ENCODE peak calls at places on chromosomes 3 and 15, in nine cellular contexts. One of them, this sample, is unnamed.

GRCh38 chr3:176839447-176839846 is 357.8 kb downstream of the TBL1XR1 start:
- DNase-seq in suprapubic skin: no peak
- DNase-seq in fibroblast of pulmonary artery: no peak
- DNase-seq in AG09309: no peak
- DNase-seq in A673: peak
- DNase-seq in GM12864: no peak
- DNase-seq in CD4-positive, alpha-beta T cell: no peak
- DNase-seq in astrocyte of the spinal cord: no peak
- DNase-seq in transverse colon: no peak
- DNase-seq in this sample: no peak

GRCh38 chr3:38117163-38117716 is 19.7 kb downstream of the ACAA1 start:
- DNase-seq in suprapubic skin: no peak
- DNase-seq in fibroblast of pulmonary artery: no peak
- DNase-seq in AG09309: no peak
- DNase-seq in A673: no peak
- DNase-seq in GM12864: no peak
- DNase-seq in CD4-positive, alpha-beta T cell: no peak
- DNase-seq in astrocyte of the spinal cord: no peak
- DNase-seq in transverse colon: peak
- DNase-seq in this sample: no peak

GRCh38 chr3:140530603-140531002 is 147.3 kb upstream of the TRIM42 start:
- DNase-seq in suprapubic skin: no peak
- DNase-seq in fibroblast of pulmonary artery: no peak
- DNase-seq in AG09309: no peak
- DNase-seq in A673: no peak
- DNase-seq in GM12864: no peak
- DNase-seq in CD4-positive, alpha-beta T cell: no peak
- DNase-seq in astrocyte of the spinal cord: no peak
- DNase-seq in transverse colon: no peak
- DNase-seq in this sample: no peak

GRCh38 chr15:101014276-101014675 is 95.1 kb downstream of the LRRK1 start:
- DNase-seq in suprapubic skin: peak
- DNase-seq in fibroblast of pulmonary artery: no peak
- DNase-seq in AG09309: no peak
- DNase-seq in A673: no peak
- DNase-seq in GM12864: no peak
- DNase-seq in CD4-positive, alpha-beta T cell: no peak
- DNase-seq in astrocyte of the spinal cord: no peak
- DNase-seq in transverse colon: peak
- DNase-seq in this sample: no peak

GRCh38 chr15:63870403-63871209 is 36.9 kb upstream of the HERC1 start:
- DNase-seq in suprapubic skin: no peak
- DNase-seq in fibroblast of pulmonary artery: peak
- DNase-seq in AG09309: peak
- DNase-seq in A673: peak
- DNase-seq in GM12864: no peak
- DNase-seq in CD4-positive, alpha-beta T cell: no peak
- DNase-seq in astrocyte of the spinal cord: peak
- DNase-seq in transverse colon: no peak
- DNase-seq in this sample: no peak

GRCh38 chr3:42613462-42613861 is 13.0 kb downstream of the NKTR start:
- DNase-seq in suprapubic skin: no peak
- DNase-seq in fibroblast of pulmonary artery: no peak
- DNase-seq in AG09309: no peak
- DNase-seq in A673: no peak
- DNase-seq in GM12864: no peak
- DNase-seq in CD4-positive, alpha-beta T cell: no peak
- DNase-seq in astrocyte of the spinal cord: no peak
- DNase-seq in transverse colon: no peak
- DNase-seq in this sample: no peak

GRCh38 chr3:183385698-183386590 is 42.5 kb downstream of the MCF2L2 start:
- DNase-seq in suprapubic skin: no peak
- DNase-seq in fibroblast of pulmonary artery: peak
- DNase-seq in AG09309: peak
- DNase-seq in A673: peak
- DNase-seq in GM12864: peak
- DNase-seq in CD4-positive, alpha-beta T cell: peak
- DNase-seq in astrocyte of the spinal cord: peak
- DNase-seq in transverse colon: peak
- DNase-seq in this sample: no peak

GRCh38 chr3:139482206-139482605 is 5.9 kb upstream of the RBP2 start:
- DNase-seq in suprapubic skin: no peak
- DNase-seq in fibroblast of pulmonary artery: no peak
- DNase-seq in AG09309: no peak
- DNase-seq in A673: no peak
- DNase-seq in GM12864: no peak
- DNase-seq in CD4-positive, alpha-beta T cell: no peak
- DNase-seq in astrocyte of the spinal cord: no peak
- DNase-seq in transverse colon: no peak
- DNase-seq in this sample: no peak

GRCh38 chr3:44886561-44886960 is 12.2 kb downstream of the TGM4 start:
- DNase-seq in suprapubic skin: no peak
- DNase-seq in fibroblast of pulmonary artery: no peak
- DNase-seq in AG09309: no peak
- DNase-seq in A673: no peak
- DNase-seq in GM12864: no peak
- DNase-seq in CD4-positive, alpha-beta T cell: no peak
- DNase-seq in astrocyte of the spinal cord: peak
- DNase-seq in transverse colon: no peak
- DNase-seq in this sample: no peak

GRCh38 chr3:100978036-100978659 is 15.1 kb downstream of the ABI3BP start:
- DNase-seq in suprapubic skin: no peak
- DNase-seq in fibroblast of pulmonary artery: no peak
- DNase-seq in AG09309: no peak
- DNase-seq in A673: no peak
- DNase-seq in GM12864: no peak
- DNase-seq in CD4-positive, alpha-beta T cell: no peak
- DNase-seq in astrocyte of the spinal cord: no peak
- DNase-seq in transverse colon: no peak
- DNase-seq in this sample: no peak

GRCh38 chr3:88301273-88302002 is 151.7 kb downstream of the C3orf38 start:
- DNase-seq in suprapubic skin: no peak
- DNase-seq in fibroblast of pulmonary artery: no peak
- DNase-seq in AG09309: no peak
- DNase-seq in A673: no peak
- DNase-seq in GM12864: no peak
- DNase-seq in CD4-positive, alpha-beta T cell: no peak
- DNase-seq in astrocyte of the spinal cord: peak
- DNase-seq in transverse colon: peak
- DNase-seq in this sample: no peak

GRCh38 chr15:38961886-38962285 is 397.3 kb upstream of the RASGRP1 start:
- DNase-seq in suprapubic skin: no peak
- DNase-seq in fibroblast of pulmonary artery: peak
- DNase-seq in AG09309: peak
- DNase-seq in A673: no peak
- DNase-seq in GM12864: no peak
- DNase-seq in CD4-positive, alpha-beta T cell: no peak
- DNase-seq in astrocyte of the spinal cord: no peak
- DNase-seq in transverse colon: no peak
- DNase-seq in this sample: no peak

GRCh38 chr3:105367406-105368213 is 901 bp downstream of the ALCAM start:
- DNase-seq in suprapubic skin: peak
- DNase-seq in fibroblast of pulmonary artery: peak
- DNase-seq in AG09309: no peak
- DNase-seq in A673: peak
- DNase-seq in GM12864: peak
- DNase-seq in CD4-positive, alpha-beta T cell: peak
- DNase-seq in astrocyte of the spinal cord: peak
- DNase-seq in transverse colon: peak
- DNase-seq in this sample: peak

GRCh38 chr3:173214576-173214975 is 73.5 kb upstream of the SPATA16 start:
- DNase-seq in suprapubic skin: no peak
- DNase-seq in fibroblast of pulmonary artery: no peak
- DNase-seq in AG09309: no peak
- DNase-seq in A673: peak
- DNase-seq in GM12864: no peak
- DNase-seq in CD4-positive, alpha-beta T cell: no peak
- DNase-seq in astrocyte of the spinal cord: no peak
- DNase-seq in transverse colon: no peak
- DNase-seq in this sample: no peak

DNA sequence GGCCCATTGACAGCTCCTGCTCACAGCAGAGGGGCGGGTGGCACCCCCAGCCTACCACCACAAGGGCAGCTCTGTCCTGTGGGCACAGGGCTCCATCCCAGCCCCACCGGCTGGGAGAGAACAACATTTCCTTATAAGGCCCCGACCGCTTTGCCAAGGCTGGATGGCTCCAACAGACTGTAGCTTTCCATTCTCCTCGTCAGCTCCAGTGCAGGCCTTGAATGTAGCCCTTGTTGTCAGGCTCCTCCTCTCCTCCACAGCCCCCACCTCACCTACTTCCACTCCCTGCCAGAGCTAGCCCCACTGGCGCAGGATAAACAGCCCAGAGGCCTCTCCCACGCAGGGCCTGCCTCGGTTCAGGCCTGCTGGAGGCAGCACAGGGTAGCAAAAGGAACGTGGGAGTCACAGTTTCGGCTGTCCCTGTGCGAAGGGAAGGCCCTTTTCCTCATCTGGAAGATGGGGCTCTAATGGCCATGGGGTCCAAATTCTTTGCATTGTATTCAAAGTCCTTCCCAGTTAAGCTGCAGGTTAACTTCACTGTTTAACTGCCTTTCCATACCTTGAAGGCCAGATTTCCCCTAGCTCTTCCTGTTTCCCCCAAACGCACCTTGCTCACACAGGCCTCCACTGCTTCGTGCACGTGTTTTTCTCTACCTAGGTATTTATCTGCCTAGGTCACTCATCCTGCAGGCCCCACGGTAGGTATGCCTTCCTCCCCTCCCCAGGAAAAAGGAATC is 101.6 kb upstream of the LPP start:
- DNase-seq in suprapubic skin: peak
- DNase-seq in fibroblast of pulmonary artery: peak
- DNase-seq in AG09309: no peak
- DNase-seq in A673: peak
- DNase-seq in GM12864: no peak
- DNase-seq in CD4-positive, alpha-beta T cell: no peak
- DNase-seq in astrocyte of the spinal cord: peak
- DNase-seq in transverse colon: peak
- DNase-seq in this sample: no peak
- TF ChIP-seq CTCF in suprapubic skin: peak
- TF ChIP-seq CTCF in fibroblast of pulmonary artery: peak
- TF ChIP-seq CTCF in AG09309: no peak
- TF ChIP-seq CTCF in A673: peak
- TF ChIP-seq CTCF in GM12864: no peak
- TF ChIP-seq CTCF in CD4-positive, alpha-beta T cell: no peak
- TF ChIP-seq CTCF in astrocyte of the spinal cord: peak
- TF ChIP-seq CTCF in transverse colon: peak
- TF ChIP-seq CTCF in this sample: no peak

DNA sequence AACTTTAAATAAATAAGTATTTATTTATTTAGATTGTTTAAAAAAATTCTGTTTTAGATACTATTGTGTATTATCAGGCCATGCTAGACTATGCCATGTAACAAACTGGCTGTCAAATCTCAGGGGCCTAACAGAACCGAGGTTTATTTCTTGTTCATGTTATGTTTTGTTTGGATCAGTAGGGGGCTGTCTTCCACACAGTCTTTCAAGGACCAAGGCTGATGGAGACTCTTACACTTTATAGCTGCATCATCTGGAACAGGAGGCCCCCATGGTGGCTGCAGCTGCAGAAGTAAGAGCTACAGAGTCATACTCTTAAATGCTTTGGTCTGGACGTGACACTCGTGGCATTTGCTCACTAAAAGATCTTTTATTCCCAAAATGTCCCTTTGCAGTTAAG is 33.0 kb upstream of the ARL14 start:
- DNase-seq in suprapubic skin: no peak
- DNase-seq in fibroblast of pulmonary artery: no peak
- DNase-seq in AG09309: no peak
- DNase-seq in A673: peak
- DNase-seq in GM12864: no peak
- DNase-seq in CD4-positive, alpha-beta T cell: no peak
- DNase-seq in astrocyte of the spinal cord: peak
- DNase-seq in transverse colon: no peak
- DNase-seq in this sample: no peak
- TF ChIP-seq CTCF in suprapubic skin: no peak
- TF ChIP-seq CTCF in fibroblast of pulmonary artery: peak
- TF ChIP-seq CTCF in AG09309: no peak
- TF ChIP-seq CTCF in A673: no peak
- TF ChIP-seq CTCF in GM12864: no peak
- TF ChIP-seq CTCF in CD4-positive, alpha-beta T cell: no peak
- TF ChIP-seq CTCF in astrocyte of the spinal cord: peak
- TF ChIP-seq CTCF in transverse colon: no peak
- TF ChIP-seq CTCF in this sample: no peak

GRCh38 chr3:33884701-33885100 is 86.3 kb downstream of the PDCD6IP start:
- DNase-seq in suprapubic skin: no peak
- DNase-seq in fibroblast of pulmonary artery: no peak
- DNase-seq in AG09309: no peak
- DNase-seq in A673: no peak
- DNase-seq in GM12864: no peak
- DNase-seq in CD4-positive, alpha-beta T cell: no peak
- DNase-seq in astrocyte of the spinal cord: no peak
- DNase-seq in transverse colon: no peak
- DNase-seq in this sample: no peak
- TF ChIP-seq CTCF in suprapubic skin: no peak
- TF ChIP-seq CTCF in fibroblast of pulmonary artery: no peak
- TF ChIP-seq CTCF in AG09309: no peak
- TF ChIP-seq CTCF in A673: no peak
- TF ChIP-seq CTCF in GM12864: no peak
- TF ChIP-seq CTCF in CD4-positive, alpha-beta T cell: no peak
- TF ChIP-seq CTCF in astrocyte of the spinal cord: no peak
- TF ChIP-seq CTCF in transverse colon: no peak
- TF ChIP-seq CTCF in this sample: no peak

GRCh38 chr15:92272106-92272505 is 121.6 kb upstream of the ST8SIA2 start:
- DNase-seq in suprapubic skin: no peak
- DNase-seq in fibroblast of pulmonary artery: no peak
- DNase-seq in AG09309: no peak
- DNase-seq in A673: no peak
- DNase-seq in GM12864: no peak
- DNase-seq in CD4-positive, alpha-beta T cell: no peak
- DNase-seq in astrocyte of the spinal cord: no peak
- DNase-seq in transverse colon: no peak
- DNase-seq in this sample: no peak

GRCh38 chr15:92273286-92273685 is 120.4 kb upstream of the ST8SIA2 start:
- DNase-seq in suprapubic skin: no peak
- DNase-seq in fibroblast of pulmonary artery: no peak
- DNase-seq in AG09309: no peak
- DNase-seq in A673: no peak
- DNase-seq in GM12864: no peak
- DNase-seq in CD4-positive, alpha-beta T cell: no peak
- DNase-seq in astrocyte of the spinal cord: no peak
- DNase-seq in transverse colon: no peak
- DNase-seq in this sample: no peak

GRCh38 chr15:92273732-92274131 is 119.9 kb upstream of the ST8SIA2 start:
- DNase-seq in suprapubic skin: no peak
- DNase-seq in fibroblast of pulmonary artery: no peak
- DNase-seq in AG09309: no peak
- DNase-seq in A673: no peak
- DNase-seq in GM12864: no peak
- DNase-seq in CD4-positive, alpha-beta T cell: no peak
- DNase-seq in astrocyte of the spinal cord: no peak
- DNase-seq in transverse colon: no peak
- DNase-seq in this sample: no peak

DNA sequence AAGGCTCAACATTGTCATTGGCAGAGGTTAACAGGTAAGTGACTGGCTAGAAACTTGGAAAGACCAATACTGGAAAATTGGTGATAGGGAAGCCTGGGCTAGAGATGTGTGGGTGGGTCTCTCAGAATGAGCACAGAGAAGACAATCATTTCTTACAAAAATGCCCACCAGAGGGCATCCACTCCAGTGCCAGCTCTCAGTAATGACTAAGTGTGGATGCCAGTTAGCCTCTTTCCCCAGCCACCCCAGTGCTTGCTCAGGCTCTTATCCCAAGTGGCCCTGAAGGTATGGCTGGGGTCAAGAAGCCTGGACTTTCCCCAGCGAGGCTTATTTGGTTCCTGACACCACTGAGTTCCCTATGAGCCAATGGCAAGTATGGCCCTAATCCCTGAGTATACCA is 115.9 kb upstream of the ST8SIA2 start:
- DNase-seq in suprapubic skin: no peak
- DNase-seq in fibroblast of pulmonary artery: no peak
- DNase-seq in AG09309: peak
- DNase-seq in A673: peak
- DNase-seq in GM12864: peak
- DNase-seq in CD4-positive, alpha-beta T cell: no peak
- DNase-seq in astrocyte of the spinal cord: peak
- DNase-seq in transverse colon: no peak
- DNase-seq in this sample: no peak
- TF ChIP-seq CTCF in suprapubic skin: no peak
- TF ChIP-seq CTCF in fibroblast of pulmonary artery: no peak
- TF ChIP-seq CTCF in AG09309: peak
- TF ChIP-seq CTCF in A673: peak
- TF ChIP-seq CTCF in GM12864: peak
- TF ChIP-seq CTCF in CD4-positive, alpha-beta T cell: no peak
- TF ChIP-seq CTCF in astrocyte of the spinal cord: peak
- TF ChIP-seq CTCF in transverse colon: no peak
- TF ChIP-seq CTCF in this sample: no peak

This sample was measured in natural killer cell.